ENCODE peak calls at places on chromosomes 5 and 9, in five cellular contexts. M is hepatocyte, O is pancreas, J is lung, F is A549. L is an unnamed sample. For H3K4me1, the result is how much of the 10 kb centered on the place peaks cover.

GRCh38 chr9:97766092-97766491 is 69.0 kb upstream of the XPA start:
- DNase-seq in F (no peak), M (no peak), O (no peak), J (no peak), L (no peak)

GRCh38 chr5:141986072-141986471 is 17.2 kb downstream of the RNF14 start:
- DNase-seq in J (no peak), M (no peak), O (no peak), F (no peak), L (no peak)

GRCh38 chr9:89597711-89598707 is 6.8 kb upstream of the GADD45G start:
- DNase-seq in O (no peak), J (peak), F (peak), M (peak), L (peak)

GRCh38 chr9:111851536-111851935 is 45.1 kb upstream of the UGCG start:
- DNase-seq in M (peak), F (peak), O (no peak), J (no peak), L (no peak)

GRCh38 chr9:38621434-38622082 is 1.2 kb upstream of the ANKRD18A start:
- DNase-seq in J (peak), O (peak), F (peak), M (peak), L (peak)

GRCh38 chr9:112074250-112075008 is 100.7 kb downstream of the SUSD1 start:
- DNase-seq in O (peak), M (peak), F (peak), J (peak), L (peak)

GRCh38 chr5:126837907-126838539 is 61.1 kb downstream of the LMNB1 start:
- DNase-seq in J (no peak), F (no peak), M (no peak), O (no peak), L (no peak)

GRCh38 chr5:6576861-6577501 is 55.9 kb downstream of the NSUN2 start:
- DNase-seq in M (peak), F (peak), O (no peak), J (peak), L (no peak)

GRCh38 chr5:97163360-97163764 is 19.7 kb downstream of the RIOK2 start:
- DNase-seq in J (no peak), O (no peak), F (no peak), M (no peak), L (no peak)

GRCh38 chr5:65068410-65068809 is 299.7 kb downstream of the CWC27 start:
- DNase-seq in J (no peak), F (no peak), M (no peak), O (no peak), L (no peak)

GRCh38 chr9:35729101-35729500 is 2.9 kb downstream of the TLN1 start:
- DNase-seq in O (no peak), F (no peak), J (no peak), M (no peak), L (no peak)

GRCh38 chr5:83899351-83899970 is 178.8 kb upstream of the HAPLN1 start:
- DNase-seq in O (no peak), J (no peak), M (no peak), F (no peak), L (no peak)

GRCh38 chr5:173458819-173459218 is 130.6 kb upstream of the STC2 start:
- DNase-seq in O (no peak), M (no peak), J (no peak), F (no peak), L (no peak)

GRCh38 chr9:5442400-5443011 is 4.8 kb upstream of the PLGRKT start:
- DNase-seq in F (peak), J (no peak), O (no peak), M (peak), L (peak)

GRCh38 chr9:27865031-27865438 is 291.8 kb upstream of the C9orf72 start:
- DNase-seq in M (no peak), O (no peak), J (peak), F (no peak), L (no peak)

GRCh38 chr5:178667109-178667508 is 40.3 kb upstream of the CLK4 start:
- DNase-seq in M (peak), O (no peak), F (no peak), J (no peak), L (no peak)

GRCh38 chr5:124452389-124452788 is 294.1 kb downstream of the ZNF608 start:
- DNase-seq in O (no peak), F (no peak), J (no peak), M (no peak), L (no peak)

GRCh38 chr9:17658237-17658636 is 79.4 kb downstream of the SH3GL2 start:
- DNase-seq in O (no peak), J (no peak), F (no peak), M (no peak), L (no peak)

GRCh38 chr5:74382864-74383618 is 257.5 kb downstream of the ENC1 start:
- DNase-seq in F (no peak), O (no peak), M (peak), J (no peak), L (no peak)

GRCh38 chr9:72440383-72440782 is 75.4 kb upstream of the ZFAND5 start:
- DNase-seq in O (no peak), F (no peak), M (no peak), J (no peak), L (no peak)

GRCh38 chr9:5089737-5090136 is 95.7 kb downstream of the INSL6 start:
- DNase-seq in J (no peak), O (no peak), M (no peak), F (no peak), L (peak)

GRCh38 chr5:128084228-128085167 is 932 bp downstream of the SLC12A2 start:
- DNase-seq in J (peak), F (no peak), O (peak), M (peak), L (peak)

GRCh38 chr5:179293276-179293675 is 52.0 kb downstream of the ADAMTS2 start:
- DNase-seq in F (no peak), J (no peak), O (no peak), M (no peak), L (no peak)

GRCh38 chr5:171629221-171630005 is 156.2 kb upstream of the SMIM23 start:
- DNase-seq in M (no peak), J (no peak), O (no peak), F (peak), L (no peak)

GRCh38 chr9:132919609-132920268 is 24.7 kb downstream of the TSC1 start:
- DNase-seq in M (no peak), F (no peak), O (no peak), J (no peak), L (no peak)

GRCh38 chr5:141513627-141514329 is 24.9 kb downstream of the PCDHGC5 start:
- DNase-seq in J (peak), M (peak), O (peak), F (no peak), L (peak)

GRCh38 chr5:34717426-34718327 is 61.5 kb downstream of the RAI14 start:
- DNase-seq in M (peak), J (no peak), O (no peak), F (peak), L (no peak)

GRCh38 chr5:116371935-116372334 is 202.7 kb downstream of the SEMA6A start:
- DNase-seq in J (no peak), M (no peak), F (no peak), O (no peak), L (no peak)

GRCh38 chr5:142235050-142235797 is 89.6 kb downstream of the SPRY4 start:
- DNase-seq in J (no peak), M (no peak), F (no peak), O (no peak), L (no peak)

GRCh38 chr9:137028281-137029057 is 432 bp upstream of the ABCA2 start:
- DNase-seq in M (peak), F (peak), J (no peak), O (peak), L (peak)

GRCh38 chr9:4604678-4605095 is 57.4 kb upstream of the PLPP6 start:
- DNase-seq in J (peak), M (peak), O (peak), F (peak), L (peak)

GRCh38 chr9:80881946-80882345 is 807.4 kb downstream of the TLE1 start:
- DNase-seq in M (no peak), F (no peak), O (no peak), J (no peak), L (no peak)

GRCh38 chr5:43233946-43234345 is 41.9 kb downstream of the NIM1K start:
- DNase-seq in O (no peak), M (no peak), J (no peak), F (no peak), L (no peak)

GRCh38 chr9:99185328-99185632 is 36.5 kb downstream of the ALG2 start:
- DNase-seq in O (no peak), M (no peak), J (no peak), F (no peak), L (no peak)

GRCh38 chr5:176543428-176544182 is 5.5 kb upstream of the CDHR2 start:
- DNase-seq in M (peak), O (peak), J (peak), F (peak), L (peak)

DNA sequence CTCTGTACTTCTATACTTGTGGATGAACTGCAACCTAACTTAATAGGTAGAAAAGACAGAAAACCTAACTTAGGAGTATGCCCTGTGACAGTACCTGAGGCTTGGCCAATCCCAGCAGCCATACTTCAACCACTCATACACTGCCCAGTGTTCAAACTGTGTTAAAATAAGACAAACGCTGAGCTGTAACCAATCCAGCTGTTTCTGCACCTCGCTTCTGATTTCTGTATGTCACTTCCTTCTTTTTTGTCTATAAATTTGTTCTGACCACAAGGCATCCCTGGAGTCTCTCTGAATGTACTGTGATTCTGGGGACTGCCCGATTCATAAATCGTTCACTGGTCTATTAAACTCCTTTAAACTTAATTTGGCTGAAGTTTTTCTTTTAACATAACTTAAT is 41.4 kb downstream of the AUH start:
- DNase-seq in F (no peak), O (no peak), J (no peak), M (no peak), L (no peak)
- TF ChIP-seq CTCF in F (no peak), O (no peak), J (no peak), M (no peak), L (no peak)

GRCh38 chr9:86200599-86201162 is 58.8 kb downstream of the C9orf153 start:
- DNase-seq in M (no peak), O (no peak), F (no peak), J (no peak), L (no peak)
- H3K4me3 ChIP-seq in M (no peak), O (no peak), F (no peak), J (no peak), L (no peak)

DNA sequence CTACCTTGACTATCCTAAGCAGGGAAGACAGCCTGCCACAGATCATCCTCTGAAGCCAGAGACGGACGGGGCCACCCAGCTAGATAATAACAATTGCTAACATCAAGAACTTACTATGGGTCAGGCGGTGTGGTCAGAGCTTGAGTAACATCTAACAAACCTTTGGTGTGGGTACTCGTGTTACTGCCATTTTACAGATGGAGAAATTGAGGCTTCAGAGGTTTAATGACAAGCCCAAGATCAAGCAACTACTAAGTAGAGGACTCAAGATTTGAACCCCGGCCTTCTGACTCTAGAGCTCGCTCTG is 16.7 kb upstream of the ARSI start:
- DNase-seq in O (no peak), F (no peak), J (no peak), M (no peak), L (no peak)
- H3K4me1 ChIP-seq in O (under half), F (half or more), J (under half), M (under half), L (under half)

GRCh38 chr5:140107312-140108092 is 6.4 kb upstream of the PURA start:
- DNase-seq in O (peak), M (peak), F (peak), J (peak), L (peak)
- TF ChIP-seq CTCF in O (no peak), M (peak), F (peak), J (no peak), L (no peak)

GRCh38 chr5:88695232-88695631 is 187.8 kb downstream of the MEF2C start:
- DNase-seq in O (no peak), M (no peak), F (no peak), J (no peak), L (no peak)

GRCh38 chr5:88690619-88691560 is 192.1 kb downstream of the MEF2C start:
- DNase-seq in F (peak), M (peak), J (peak), O (peak), L (peak)

GRCh38 chr5:88691945-88692868 is 190.8 kb downstream of the MEF2C start:
- DNase-seq in M (no peak), J (no peak), O (no peak), F (no peak), L (no peak)

GRCh38 chr5:88694087-88694703 is 188.8 kb downstream of the MEF2C start:
- DNase-seq in F (no peak), O (no peak), M (no peak), J (no peak), L (no peak)

GRCh38 chr5:88692979-88693932 is 189.7 kb downstream of the MEF2C start:
- DNase-seq in O (no peak), F (no peak), M (no peak), J (no peak), L (no peak)
- H3K4me3 ChIP-seq in O (no peak), F (no peak), M (no peak), J (no peak), L (no peak)